ENCODE peak calls at places on chromosomes 12 and 14, in eight cellular contexts. L, C, Q, W, V, K, U and F are unnamed samples.

GRCh38 chr12:21527451-21528180 is 1.5 kb downstream of the SPX start:
- DNase-seq in L (peak), C (no peak), Q (peak), W (peak), V (no peak), K (peak), U (peak), F (peak)

GRCh38 chr12:104083769-104084475 is 19.6 kb downstream of the HCFC2 start:
- DNase-seq in L (no peak), C (no peak), Q (no peak), W (no peak), V (no peak), K (no peak), U (no peak), F (no peak)

GRCh38 chr12:79691299-79692248 is 810 bp upstream of the PAWR start:
- DNase-seq in L (peak), C (no peak), Q (peak), W (no peak), V (peak), K (no peak), U (no peak), F (no peak)

GRCh38 chr12:1464925-1465324 is 129.5 kb downstream of the FBXL14 start:
- DNase-seq in L (no peak), C (no peak), Q (no peak), W (no peak), V (no peak), K (no peak), U (no peak), F (no peak)

GRCh38 chr14:58898655-58899316 is 261.0 kb downstream of the DACT1 start:
- DNase-seq in L (no peak), C (no peak), Q (no peak), W (no peak), V (peak), K (no peak), U (no peak), F (no peak)

GRCh38 chr12:5456906-5457305 is 25.0 kb downstream of the NTF3 start:
- DNase-seq in L (no peak), C (no peak), Q (no peak), W (no peak), V (peak), K (no peak), U (no peak), F (no peak)

GRCh38 chr14:21022686-21023085 is 2.2 kb downstream of the NDRG2 start:
- DNase-seq in L (no peak), C (no peak), Q (no peak), W (no peak), V (no peak), K (no peak), U (no peak), F (no peak)

GRCh38 chr14:73753043-73753886 is 39.1 kb upstream of the PNMA1 start:
- DNase-seq in L (no peak), C (no peak), Q (peak), W (no peak), V (no peak), K (no peak), U (no peak), F (no peak)

GRCh38 chr14:74619672-74620131 is 7.7 kb upstream of the LTBP2 start:
- DNase-seq in L (no peak), C (no peak), Q (peak), W (peak), V (peak), K (no peak), U (peak), F (no peak)

GRCh38 chr12:47755655-47756562 is 2.8 kb downstream of the RAPGEF3 start:
- DNase-seq in L (no peak), C (no peak), Q (no peak), W (no peak), V (no peak), K (no peak), U (no peak), F (peak)

GRCh38 chr12:131008461-131009270 is 55.0 kb downstream of the ADGRD1 start:
- DNase-seq in L (no peak), C (no peak), Q (no peak), W (no peak), V (no peak), K (no peak), U (no peak), F (no peak)

GRCh38 chr12:88325076-88325827 is 183.1 kb downstream of the TMTC3 start:
- DNase-seq in L (no peak), C (no peak), Q (no peak), W (no peak), V (peak), K (no peak), U (no peak), F (no peak)

GRCh38 chr14:60594077-60594476 is 55.2 kb downstream of the SIX1 start:
- DNase-seq in L (no peak), C (no peak), Q (no peak), W (no peak), V (no peak), K (no peak), U (no peak), F (no peak)

GRCh38 chr12:13425766-13426165 is 229.2 kb downstream of the EMP1 start:
- DNase-seq in L (no peak), C (no peak), Q (no peak), W (no peak), V (peak), K (no peak), U (no peak), F (no peak)

GRCh38 chr12:87756111-87756510 is 273.1 kb downstream of the C12orf50 start:
- DNase-seq in L (no peak), C (no peak), Q (no peak), W (no peak), V (peak), K (no peak), U (no peak), F (no peak)

GRCh38 chr12:107684990-107685359 is 624 bp upstream of the PWP1 start:
- DNase-seq in L (peak), C (no peak), Q (no peak), W (no peak), V (peak), K (no peak), U (no peak), F (no peak)

GRCh38 chr12:69851976-69852375 is 26.9 kb downstream of the MYRFL start:
- DNase-seq in L (no peak), C (no peak), Q (no peak), W (no peak), V (no peak), K (no peak), U (no peak), F (no peak)

GRCh38 chr12:122976648-122976975 is 1.6 kb downstream of the OGFOD2 start:
- DNase-seq in L (no peak), C (no peak), Q (no peak), W (no peak), V (no peak), K (no peak), U (no peak), F (no peak)

GRCh38 chr14:90426663-90427062 is 29.8 kb downstream of the CALM1 start:
- DNase-seq in L (no peak), C (no peak), Q (peak), W (no peak), V (no peak), K (no peak), U (no peak), F (no peak)

GRCh38 chr12:124530637-124531263 is 36.7 kb downstream of the NCOR2 start:
- DNase-seq in L (no peak), C (no peak), Q (no peak), W (no peak), V (no peak), K (no peak), U (no peak), F (no peak)

GRCh38 chr12:110543252-110543959 is 39.7 kb downstream of the PPTC7 start:
- DNase-seq in L (no peak), C (no peak), Q (peak), W (peak), V (no peak), K (peak), U (peak), F (no peak)

GRCh38 chr14:105325716-105326567 is 11.4 kb downstream of the PACS2 start:
- DNase-seq in L (no peak), C (no peak), Q (no peak), W (no peak), V (no peak), K (peak), U (no peak), F (no peak)

GRCh38 chr12:6307521-6307920 is 3.0 kb upstream of the PLEKHG6 start:
- DNase-seq in L (no peak), C (no peak), Q (no peak), W (no peak), V (no peak), K (peak), U (no peak), F (no peak)

GRCh38 chr12:75814856-75815754 is 216.5 kb downstream of the PHLDA1 start:
- DNase-seq in L (no peak), C (no peak), Q (no peak), W (no peak), V (peak), K (no peak), U (no peak), F (no peak)

GRCh38 chr12:47867496-47867941 is 37.3 kb downstream of the VDR start:
- DNase-seq in L (no peak), C (no peak), Q (no peak), W (peak), V (peak), K (no peak), U (no peak), F (peak)

GRCh38 chr12:71730936-71731335 is 23.7 kb upstream of the RAB21 start:
- DNase-seq in L (no peak), C (no peak), Q (no peak), W (no peak), V (no peak), K (no peak), U (no peak), F (no peak)